ENCODE peak calls at places on chromosomes 2 and 18, in four cellular contexts. One of them, this sample, is unnamed.

GRCh38 chr2:10238991-10239485 is 63.7 kb upstream of the HPCAL1 start:
- DNase-seq in SJCRH30: no peak
- DNase-seq in IMR-90: no peak
- DNase-seq in breast epithelium: peak; percentile 10
- DNase-seq in this sample: no peak

GRCh38 chr2:45176399-45176798 is 167.1 kb upstream of the SIX2 start:
- DNase-seq in SJCRH30: no peak
- DNase-seq in IMR-90: no peak
- DNase-seq in breast epithelium: no peak
- DNase-seq in this sample: no peak

GRCh38 chr2:216664593-216665034 is 30.7 kb downstream of the IGFBP5 start:
- DNase-seq in SJCRH30: no peak
- DNase-seq in IMR-90: peak; percentile 45
- DNase-seq in breast epithelium: no peak
- DNase-seq in this sample: no peak

GRCh38 chr2:241814571-241815476 is 5.8 kb downstream of the NEU4 start:
- DNase-seq in SJCRH30: no peak
- DNase-seq in IMR-90: no peak
- DNase-seq in breast epithelium: peak; percentile 34
- DNase-seq in this sample: no peak

GRCh38 chr18:30485078-30485477 is 557.5 kb downstream of the DSC3 start:
- DNase-seq in SJCRH30: no peak
- DNase-seq in IMR-90: no peak
- DNase-seq in breast epithelium: no peak
- DNase-seq in this sample: no peak

GRCh38 chr2:96316999-96317398 is 8.1 kb upstream of the ITPRIPL1 start:
- DNase-seq in SJCRH30: no peak
- DNase-seq in IMR-90: no peak
- DNase-seq in breast epithelium: no peak
- DNase-seq in this sample: no peak

GRCh38 chr2:216169087-216169486 is 59.9 kb downstream of the XRCC5 start:
- DNase-seq in SJCRH30: no peak
- DNase-seq in IMR-90: no peak
- DNase-seq in breast epithelium: no peak
- DNase-seq in this sample: no peak

GRCh38 chr2:136248242-136248641 is 130.3 kb upstream of the CXCR4 start:
- DNase-seq in SJCRH30: peak; percentile 58
- DNase-seq in IMR-90: peak; percentile 30
- DNase-seq in breast epithelium: no peak
- DNase-seq in this sample: no peak

GRCh38 chr2:103132536-103133217 is 370.8 kb downstream of the TMEM182 start:
- DNase-seq in SJCRH30: no peak
- DNase-seq in IMR-90: no peak
- DNase-seq in breast epithelium: no peak
- DNase-seq in this sample: no peak

DNA sequence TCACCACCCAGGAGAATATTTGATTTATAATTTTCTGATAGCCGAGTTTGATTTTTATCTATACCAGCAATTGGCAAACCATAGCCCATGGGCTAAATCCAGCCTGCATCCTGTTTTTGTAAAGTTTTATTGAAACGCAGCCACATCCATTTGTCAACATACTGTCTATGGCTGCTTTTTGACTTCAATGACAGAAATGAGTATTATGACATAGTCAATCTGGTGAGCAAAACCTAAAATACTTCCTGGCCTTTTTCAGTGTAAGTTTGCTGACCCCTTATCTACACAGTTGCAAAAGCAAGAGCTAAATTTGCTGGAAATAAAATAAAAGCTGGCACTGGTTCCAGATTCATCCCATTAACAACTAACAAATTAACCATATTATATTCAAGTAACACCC is 79.8 kb upstream of the SLC25A52 start:
- DNase-seq in SJCRH30: no peak
- DNase-seq in IMR-90: no peak
- DNase-seq in breast epithelium: no peak
- DNase-seq in this sample: no peak
- H3K36me3 ChIP-seq in SJCRH30: no peaks in the 10 kb centered on the region
- H3K36me3 ChIP-seq in IMR-90: peaks cover 13% of the 10 kb centered on the region
- H3K36me3 ChIP-seq in breast epithelium: peaks cover 12% of the 10 kb centered on the region
- H3K36me3 ChIP-seq in this sample: no peaks in the 10 kb centered on the region

GRCh38 chr2:59259913-59260312 is 1018.8 kb upstream of the FANCL start:
- DNase-seq in SJCRH30: no peak
- DNase-seq in IMR-90: no peak
- DNase-seq in breast epithelium: no peak
- DNase-seq in this sample: no peak

GRCh38 chr2:59254279-59254678 is 1013.2 kb upstream of the FANCL start:
- DNase-seq in SJCRH30: no peak
- DNase-seq in IMR-90: no peak
- DNase-seq in breast epithelium: no peak
- DNase-seq in this sample: no peak

DNA sequence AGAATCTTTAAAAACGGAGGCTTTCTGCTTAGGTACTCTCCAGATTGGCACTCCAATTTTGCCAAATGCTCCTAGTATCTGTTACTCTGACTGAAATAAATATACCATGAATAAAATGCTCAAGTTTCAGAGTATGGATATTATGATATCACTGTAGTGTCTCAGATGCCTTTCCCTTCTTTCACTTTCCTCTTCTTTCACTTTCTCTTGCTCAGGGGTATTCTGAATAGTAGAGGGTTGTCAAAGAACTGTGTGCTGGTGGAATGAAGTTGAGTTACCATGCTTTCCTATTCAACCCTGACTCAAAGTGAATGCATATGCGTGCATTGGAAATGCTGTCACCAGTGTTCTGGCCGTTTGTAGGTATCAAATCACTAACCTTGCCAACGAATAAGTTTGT is 1015.2 kb upstream of the FANCL start:
- DNase-seq in SJCRH30: no peak
- DNase-seq in IMR-90: no peak
- DNase-seq in breast epithelium: no peak
- DNase-seq in this sample: no peak
- H3K36me3 ChIP-seq in SJCRH30: no peaks in the 10 kb centered on the region
- H3K36me3 ChIP-seq in IMR-90: no peaks in the 10 kb centered on the region
- H3K36me3 ChIP-seq in breast epithelium: no peaks in the 10 kb centered on the region
- H3K36me3 ChIP-seq in this sample: no peaks in the 10 kb centered on the region

DNA sequence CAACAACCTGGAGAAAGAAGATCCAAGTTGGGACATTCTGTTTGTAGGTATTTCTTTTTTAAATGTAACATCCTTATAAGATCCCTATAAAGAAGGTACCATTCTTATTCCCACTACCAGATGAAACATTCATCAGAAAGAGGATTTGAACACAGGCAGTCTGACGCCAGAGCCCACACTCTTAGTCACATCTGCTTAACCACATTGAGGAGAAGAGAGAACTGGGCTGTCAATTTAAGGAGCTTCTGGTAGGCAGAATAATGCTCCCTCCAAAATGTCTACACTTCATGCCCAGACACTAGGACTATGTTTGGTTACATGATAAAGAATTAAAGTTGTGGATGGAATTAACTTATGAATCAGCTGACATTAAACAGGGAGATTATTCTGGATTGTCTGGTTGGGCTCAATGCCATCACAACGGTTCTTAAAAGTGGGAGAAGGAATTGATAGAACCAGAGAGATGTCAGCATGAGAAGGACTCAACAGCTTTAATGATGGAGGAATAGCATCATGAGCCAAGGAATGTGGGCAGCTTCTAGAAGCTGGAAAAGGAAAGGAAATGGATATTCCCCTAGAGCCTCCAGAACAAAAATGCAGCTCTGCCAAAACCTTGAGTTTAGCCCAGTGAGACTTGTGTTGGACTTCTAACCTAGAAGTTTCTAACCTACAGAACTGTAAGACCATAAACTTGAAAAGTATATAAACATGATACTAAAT is 82.2 kb downstream of the KLF7 start:
- DNase-seq in SJCRH30: no peak
- DNase-seq in IMR-90: no peak
- DNase-seq in breast epithelium: no peak
- DNase-seq in this sample: no peak
- H3K36me3 ChIP-seq in SJCRH30: no peaks in the 10 kb centered on the region
- H3K36me3 ChIP-seq in IMR-90: peaks cover 58% of the 10 kb centered on the region
- H3K36me3 ChIP-seq in breast epithelium: peaks cover 5% of the 10 kb centered on the region
- H3K36me3 ChIP-seq in this sample: no peaks in the 10 kb centered on the region

GRCh38 chr2:163897799-163898198 is 162.0 kb upstream of the FIGN start:
- DNase-seq in SJCRH30: no peak
- DNase-seq in IMR-90: no peak
- DNase-seq in breast epithelium: no peak
- DNase-seq in this sample: no peak
- H3K36me3 ChIP-seq in SJCRH30: no peaks in the 10 kb centered on the region
- H3K36me3 ChIP-seq in IMR-90: no peaks in the 10 kb centered on the region
- H3K36me3 ChIP-seq in breast epithelium: no peaks in the 10 kb centered on the region
- H3K36me3 ChIP-seq in this sample: no peaks in the 10 kb centered on the region

GRCh38 chr2:197675711-197676188 is 363 bp upstream of the RFTN2 start:
- DNase-seq in SJCRH30: no peak
- DNase-seq in IMR-90: peak; percentile 76
- DNase-seq in breast epithelium: no peak
- DNase-seq in this sample: no peak

GRCh38 chr2:197675246-197675645 is at the start of gene RFTN2:
- DNase-seq in SJCRH30: no peak
- DNase-seq in IMR-90: peak; percentile 16
- DNase-seq in breast epithelium: no peak
- DNase-seq in this sample: no peak

GRCh38 chr2:197674546-197674945 is 841 bp downstream of the RFTN2 start:
- DNase-seq in SJCRH30: no peak
- DNase-seq in IMR-90: peak; percentile 26
- DNase-seq in breast epithelium: no peak
- DNase-seq in this sample: no peak

GRCh38 chr2:197677483-197677882 is 2.1 kb upstream of the RFTN2 start:
- DNase-seq in SJCRH30: no peak
- DNase-seq in IMR-90: peak; percentile 53
- DNase-seq in breast epithelium: no peak
- DNase-seq in this sample: no peak

DNA sequence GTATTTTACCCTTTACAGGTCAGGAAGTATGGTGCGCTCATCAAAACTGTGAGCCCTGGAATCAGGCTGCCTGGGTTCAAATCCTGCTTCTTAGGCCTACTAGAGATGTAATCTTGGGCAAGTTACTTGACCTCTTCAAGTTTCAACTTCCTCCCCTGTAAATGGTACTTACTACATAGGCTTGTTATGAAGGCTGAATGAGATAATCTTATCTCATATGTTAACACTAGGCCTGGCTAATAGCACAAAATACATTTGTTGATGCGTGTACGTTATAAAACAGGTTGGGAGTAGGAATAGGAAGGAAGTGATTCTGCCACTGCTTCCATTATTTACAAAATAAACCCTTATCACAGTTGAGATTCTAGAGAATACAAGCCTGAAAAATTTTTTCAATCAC is 1.7 kb upstream of the RFTN2 start:
- DNase-seq in SJCRH30: no peak
- DNase-seq in IMR-90: no peak
- DNase-seq in breast epithelium: no peak
- DNase-seq in this sample: no peak
- H3K36me3 ChIP-seq in SJCRH30: no peaks in the 10 kb centered on the region
- H3K36me3 ChIP-seq in IMR-90: no peaks in the 10 kb centered on the region
- H3K36me3 ChIP-seq in breast epithelium: no peaks in the 10 kb centered on the region
- H3K36me3 ChIP-seq in this sample: no peaks in the 10 kb centered on the region

This sample was measured in vagina.